ENCODE peak calls at places on chromosome 13, in five cellular contexts. W, G, E, I and L are unnamed samples.

GRCh38 chr13:73169971-73170370 is 111.2 kb downstream of the KLF5 start:
- DNase-seq in G (peak; percentile 19), E (no peak), I (no peak), W (no peak), L (no peak)

GRCh38 chr13:49421391-49421790 is 22.5 kb downstream of the CAB39L start:
- DNase-seq in W (peak; percentile 5), E (no peak), I (no peak), G (peak; percentile 8), L (no peak)

GRCh38 chr13:46817838-46818476 is 21.0 kb upstream of the ESD start:
- DNase-seq in E (no peak), G (no peak), I (no peak), W (no peak), L (no peak)

GRCh38 chr13:111177081-111177711 is 62.1 kb downstream of the ARHGEF7 start:
- DNase-seq in I (peak; percentile 66), G (peak; percentile 23), E (peak; percentile 39), W (peak; percentile 80), L (no peak)

GRCh38 chr13:35131471-35131870 is 189.4 kb downstream of the NBEA start:
- DNase-seq in G (no peak), I (no peak), W (no peak), E (no peak), L (no peak)

GRCh38 chr13:105220063-105220462 is 1315.4 kb downstream of the EFNB2 start:
- DNase-seq in G (no peak), E (no peak), W (no peak), I (no peak), L (no peak)

GRCh38 chr13:113631341-113632095 is 26.5 kb downstream of the ATP4B start:
- DNase-seq in I (no peak), E (no peak), W (no peak), G (no peak), L (no peak)

GRCh38 chr13:38693168-38693567 is 6.3 kb downstream of the FREM2 start:
- DNase-seq in I (no peak), G (no peak), E (no peak), W (no peak), L (no peak)

GRCh38 chr13:24741016-24741662 is 22.8 kb upstream of the RNF17 start:
- DNase-seq in E (no peak), G (no peak), W (no peak), I (no peak), L (no peak)

GRCh38 chr13:90806905-90807304 is 540.6 kb upstream of the MIR17HG start:
- DNase-seq in I (no peak), G (no peak), W (no peak), E (no peak), L (no peak)

GRCh38 chr13:114145256-114145655 is 12.8 kb upstream of the RASA3 start:
- DNase-seq in G (no peak), W (no peak), E (no peak), I (no peak), L (no peak)

GRCh38 chr13:94224670-94225069 is 254.8 kb downstream of the DCT start:
- DNase-seq in W (no peak), I (no peak), G (no peak), E (no peak), L (no peak)

GRCh38 chr13:112131081-112131739 is 64.3 kb downstream of the SOX1 start:
- DNase-seq in W (no peak), E (no peak), I (no peak), G (no peak), L (no peak)

GRCh38 chr13:37149380-37149779 is 43.9 kb upstream of the CSNK1A1L start:
- DNase-seq in I (no peak), G (no peak), E (no peak), W (no peak), L (no peak)

GRCh38 chr13:111429064-111429558 is 108.7 kb downstream of the TEX29 start:
- DNase-seq in G (peak; percentile 21), W (peak; percentile 9), I (no peak), E (no peak), L (peak; percentile 52)

GRCh38 chr13:25796474-25796873 is 255.3 kb downstream of the SHISA2 start:
- DNase-seq in I (no peak), G (no peak), W (no peak), E (no peak), L (no peak)

GRCh38 chr13:98484289-98485219 is 92.4 kb downstream of the STK24 start:
- DNase-seq in W (peak; percentile 59), E (peak; percentile 49), I (peak; percentile 7), G (peak; percentile 99), L (peak; percentile 92)

GRCh38 chr13:44815507-44816074 is 173.7 kb downstream of the NUFIP1 start:
- DNase-seq in W (no peak), I (no peak), E (no peak), G (peak; percentile 96), L (peak; percentile 72)

GRCh38 chr13:107824636-107825035 is 390.7 kb downstream of the LIG4 start:
- DNase-seq in G (no peak), W (no peak), E (no peak), I (no peak), L (no peak)

GRCh38 chr13:74056829-74057564 is 77.2 kb downstream of the KLF12 start:
- DNase-seq in G (peak; percentile 24), I (no peak), W (no peak), E (no peak), L (no peak)

GRCh38 chr13:39306639-39307589 is 268.7 kb downstream of the NHLRC3 start:
- DNase-seq in I (no peak), W (no peak), E (no peak), G (peak; percentile 22), L (no peak)

GRCh38 chr13:30569901-30570576 is 47.7 kb upstream of the USPL1 start:
- DNase-seq in G (peak; percentile 98), E (no peak), I (no peak), W (no peak), L (no peak)

GRCh38 chr13:109872864-109873263 is 86.5 kb upstream of the IRS2 start:
- DNase-seq in I (no peak), W (no peak), G (no peak), E (no peak), L (no peak)

DNA sequence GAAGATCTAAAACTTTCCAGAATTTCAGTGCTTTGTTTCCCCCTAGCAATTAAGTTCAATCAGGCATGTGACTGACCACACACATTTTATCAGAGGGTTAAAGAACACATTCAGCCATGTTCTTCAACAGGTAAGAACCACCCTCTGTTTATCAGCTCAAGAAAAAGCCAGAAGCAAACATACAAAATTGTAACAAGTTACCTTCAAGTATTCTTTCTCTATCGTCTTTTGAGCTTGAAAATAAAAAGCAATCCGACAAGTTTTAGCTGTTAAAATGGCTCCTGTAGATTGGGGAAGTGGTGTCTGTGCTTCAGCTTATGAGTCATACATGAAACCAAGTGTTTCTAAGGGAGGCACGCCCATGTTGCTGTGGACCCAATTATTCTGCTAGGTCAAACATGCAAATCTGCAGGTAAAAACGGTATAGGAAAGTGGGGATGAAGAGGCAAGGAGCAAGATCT is at the start of gene ELF1:
- DNase-seq in W (peak; percentile 74), G (peak; percentile 93), I (peak; percentile 80), E (peak; percentile 38), L (peak; percentile 68)
- H3K4me3 ChIP-seq in W (peak within 1 kb of the TSS; percentile 72), G (peak within 1 kb of the TSS; percentile 46), I (peak within 1 kb of the TSS; percentile 99), E (peak within 1 kb of the TSS; percentile 66), L (no peak within 1 kb of the TSS)

DNA sequence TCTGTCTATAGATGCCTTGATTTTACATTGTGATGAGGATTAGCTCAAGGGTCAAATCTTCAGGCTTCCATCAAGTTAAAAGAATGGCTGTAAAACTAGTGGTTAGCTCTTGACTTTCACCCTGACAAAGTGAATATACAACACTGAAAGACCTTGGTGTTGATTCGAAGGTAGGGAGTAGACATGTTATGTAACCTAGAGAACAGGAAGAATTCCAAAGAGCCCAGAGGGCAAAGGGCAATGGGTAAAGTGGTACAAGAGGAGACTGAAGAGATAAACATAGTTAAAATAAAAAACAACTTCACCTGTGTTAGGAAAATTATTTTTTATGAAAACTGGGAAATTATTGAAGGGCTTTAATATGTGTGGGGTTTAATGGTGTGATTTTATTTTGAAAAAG is 833.2 kb upstream of the KLHL1 start:
- DNase-seq in E (no peak), I (no peak), G (no peak), W (no peak), L (no peak)
- H3K4me3 ChIP-seq in E (no peak overlapping the region), I (no peak overlapping the region), G (no peak overlapping the region), W (no peak overlapping the region), L (no peak overlapping the region)

DNA sequence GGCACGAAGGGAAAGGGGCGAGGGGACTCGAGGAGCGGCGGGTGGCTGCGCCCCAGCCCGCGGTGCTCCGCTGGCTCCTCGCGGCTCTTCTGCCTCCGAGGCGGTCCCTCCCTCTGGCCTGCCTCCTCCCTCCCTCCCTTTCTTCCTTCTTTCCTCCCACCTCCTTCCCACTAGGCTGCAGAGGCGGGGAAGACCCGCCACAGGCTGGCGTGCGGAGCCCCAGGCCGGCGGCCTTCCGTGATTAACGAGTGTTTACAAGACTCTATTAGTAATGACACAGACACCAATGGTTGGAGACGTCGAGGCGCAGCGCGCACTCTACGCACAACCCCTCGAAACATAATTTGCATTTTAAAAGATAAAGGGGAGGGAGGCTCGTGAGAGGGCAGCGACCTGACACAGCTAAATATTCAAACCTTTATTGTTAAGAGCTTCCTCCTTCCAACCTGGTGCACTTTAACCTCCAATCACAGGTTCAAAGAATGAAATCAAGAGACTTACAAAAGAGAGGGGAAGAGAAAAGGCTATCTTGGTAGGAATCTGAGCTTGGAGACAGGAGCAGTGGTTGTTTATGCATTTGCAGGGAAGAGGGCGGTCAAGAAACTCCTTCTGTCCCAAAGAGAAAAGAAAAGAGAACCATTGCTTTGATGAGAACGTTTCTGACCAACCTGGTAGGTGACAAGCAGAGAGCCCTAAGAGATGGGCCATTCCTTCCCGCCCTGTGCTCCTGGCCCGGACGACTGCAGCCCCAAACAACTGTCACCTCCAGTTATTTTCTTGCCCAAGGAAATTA is at the start of gene CDX2:
- DNase-seq in W (no peak), I (no peak), G (no peak), E (no peak), L (no peak)
- H3K4me3 ChIP-seq in W (no peak within 1 kb of the TSS), I (no peak within 1 kb of the TSS), G (no peak within 1 kb of the TSS), E (no peak within 1 kb of the TSS), L (no peak within 1 kb of the TSS)

GRCh38 chr13:75220238-75220542 is 261.8 kb downstream of the TBC1D4 start:
- DNase-seq in W (no peak), E (no peak), I (no peak), G (no peak), L (no peak)

GRCh38 chr13:75222031-75222430 is 259.9 kb downstream of the TBC1D4 start:
- DNase-seq in I (no peak), E (no peak), W (no peak), G (peak; percentile 26), L (no peak)

GRCh38 chr13:75217949-75218348 is 264.0 kb downstream of the TBC1D4 start:
- DNase-seq in I (no peak), E (no peak), G (no peak), W (no peak), L (no peak)

GRCh38 chr13:75223981-75224742 is 257.8 kb downstream of the TBC1D4 start:
- DNase-seq in I (no peak), E (no peak), W (no peak), G (peak; percentile 81), L (no peak)

DNA sequence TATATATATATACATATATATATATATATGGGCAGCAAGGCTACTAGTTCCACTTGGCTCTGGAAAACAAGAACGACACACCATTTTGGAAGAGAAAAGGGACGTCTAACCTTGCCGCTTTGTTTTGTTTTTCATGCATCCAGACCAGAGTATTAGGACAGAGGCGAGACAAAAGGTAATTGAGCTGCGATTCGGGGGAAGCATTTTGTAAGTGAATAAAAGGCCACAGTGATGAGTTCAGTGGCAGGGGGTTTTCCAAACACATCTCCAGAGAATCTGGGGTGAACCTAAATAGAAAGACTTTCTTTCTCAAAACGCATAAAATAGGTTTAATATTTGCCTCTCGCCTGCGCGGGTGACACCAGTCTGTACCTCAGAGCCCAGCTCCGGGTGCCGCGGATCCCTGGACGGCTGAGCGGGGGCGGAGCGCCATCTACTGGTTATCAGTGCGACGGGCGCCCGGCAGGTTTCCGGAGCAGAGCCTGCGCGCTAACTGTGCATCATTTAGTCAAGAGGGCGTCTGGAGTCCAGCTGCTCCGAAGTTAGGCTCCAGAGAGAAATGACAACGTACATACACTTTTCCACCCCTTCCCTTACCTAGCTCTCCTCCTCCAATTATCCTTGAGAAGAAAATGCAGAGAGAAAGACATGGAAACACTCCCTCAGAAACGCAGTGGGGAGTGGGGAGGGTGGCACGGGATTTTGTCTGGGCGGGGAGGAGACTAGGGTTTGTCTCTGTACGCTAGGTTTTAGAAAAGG is 262.3 kb downstream of the TBC1D4 start:
- DNase-seq in G (peak; percentile 33), E (peak; percentile 73), W (peak; percentile 80), I (peak; percentile 80), L (peak; percentile 77)
- H3K4me3 ChIP-seq in G (no peak overlapping the region), E (no peak overlapping the region), W (no peak overlapping the region), I (peak overlapping the region; percentile 49), L (no peak overlapping the region)